ENCODE peak calls at places on chromosomes 3 and 15, in four cellular contexts. One of them, this sample, is unnamed.

GRCh38 chr3:153829596-153830170 is 291.5 kb upstream of the ARHGEF26 start:
- DNase-seq in psoas muscle: no peak
- DNase-seq in GM23338: no peak
- DNase-seq in GM12864: no peak
- DNase-seq in this sample: no peak

GRCh38 chr3:41274944-41275668 is 75.8 kb downstream of the CTNNB1 start:
- DNase-seq in psoas muscle: no peak
- DNase-seq in GM23338: no peak
- DNase-seq in GM12864: no peak
- DNase-seq in this sample: no peak

GRCh38 chr15:48759921-48760320 is 50.9 kb downstream of the CEP152 start:
- DNase-seq in psoas muscle: no peak
- DNase-seq in GM23338: peak; percentile 37
- DNase-seq in GM12864: no peak
- DNase-seq in this sample: no peak

GRCh38 chr15:65421360-65422215 is 1.2 kb downstream of the IGDCC4 start:
- DNase-seq in GM12864: peak; percentile 15
- DNase-seq in psoas muscle: peak; percentile 85
- DNase-seq in GM23338: peak; percentile 98
- DNase-seq in this sample: peak; percentile 78

GRCh38 chr3:13215940-13216546 is 142.8 kb upstream of the IQSEC1 start:
- DNase-seq in GM23338: no peak
- DNase-seq in GM12864: no peak
- DNase-seq in psoas muscle: peak; percentile 23
- DNase-seq in this sample: no peak

GRCh38 chr15:77096131-77096530 is 25.2 kb upstream of the TSPAN3 start:
- DNase-seq in GM23338: no peak
- DNase-seq in psoas muscle: no peak
- DNase-seq in GM12864: no peak
- DNase-seq in this sample: no peak

GRCh38 chr3:111454551-111454950 is 87.4 kb upstream of the CD96 start:
- DNase-seq in psoas muscle: no peak
- DNase-seq in GM23338: no peak
- DNase-seq in GM12864: no peak
- DNase-seq in this sample: no peak

GRCh38 chr15:73573572-73573971 is 59.6 kb downstream of the NPTN start:
- DNase-seq in GM23338: no peak
- DNase-seq in psoas muscle: no peak
- DNase-seq in GM12864: no peak
- DNase-seq in this sample: no peak

GRCh38 chr3:45670995-45671394 is 18.2 kb upstream of the SACM1L start:
- DNase-seq in GM12864: no peak
- DNase-seq in GM23338: no peak
- DNase-seq in psoas muscle: no peak
- DNase-seq in this sample: no peak

GRCh38 chr15:41790756-41791546 is 16.7 kb downstream of the MAPKBP1 start:
- DNase-seq in GM12864: no peak
- DNase-seq in psoas muscle: no peak
- DNase-seq in GM23338: peak; percentile 27
- DNase-seq in this sample: no peak

GRCh38 chr3:181326637-181327223 is 337.2 kb upstream of the DNAJC19 start:
- DNase-seq in psoas muscle: no peak
- DNase-seq in GM23338: peak; percentile 72
- DNase-seq in GM12864: no peak
- DNase-seq in this sample: peak; percentile 28

GRCh38 chr3:186882881-186883685 is 40.6 kb downstream of the ADIPOQ start:
- DNase-seq in GM23338: no peak
- DNase-seq in psoas muscle: no peak
- DNase-seq in GM12864: no peak
- DNase-seq in this sample: no peak

GRCh38 chr3:174863488-174863887 is 4.4 kb downstream of the NAALADL2 start:
- DNase-seq in GM12864: no peak
- DNase-seq in GM23338: no peak
- DNase-seq in psoas muscle: no peak
- DNase-seq in this sample: no peak

GRCh38 chr15:67051088-67051659 is 14.2 kb upstream of the SMAD3 start:
- DNase-seq in psoas muscle: no peak
- DNase-seq in GM23338: no peak
- DNase-seq in GM12864: no peak
- DNase-seq in this sample: no peak

GRCh38 chr3:17894434-17895060 is 152.1 kb upstream of the TBC1D5 start:
- DNase-seq in psoas muscle: no peak
- DNase-seq in GM23338: peak; percentile 76
- DNase-seq in GM12864: no peak
- DNase-seq in this sample: no peak

GRCh38 chr3:54817628-54818027 is 110.2 kb downstream of the LRTM1 start:
- DNase-seq in GM12864: no peak
- DNase-seq in psoas muscle: no peak
- DNase-seq in GM23338: no peak
- DNase-seq in this sample: no peak

GRCh38 chr3:159632124-159632523 is 356.5 kb upstream of the IL12A start:
- DNase-seq in psoas muscle: no peak
- DNase-seq in GM12864: no peak
- DNase-seq in GM23338: peak; percentile 13
- DNase-seq in this sample: no peak

GRCh38 chr15:36364377-36364776 is 215.0 kb upstream of the CDIN1 start:
- DNase-seq in GM23338: no peak
- DNase-seq in GM12864: no peak
- DNase-seq in psoas muscle: no peak
- DNase-seq in this sample: no peak

GRCh38 chr15:43777293-43777819 is 590 bp upstream of the ELL3 start:
- DNase-seq in psoas muscle: peak; percentile 87
- DNase-seq in GM23338: peak; percentile 84
- DNase-seq in GM12864: peak; percentile 69
- DNase-seq in this sample: peak; percentile 76

GRCh38 chr3:42476225-42477160 is 25.9 kb upstream of the VIPR1 start:
- DNase-seq in GM12864: no peak
- DNase-seq in psoas muscle: no peak
- DNase-seq in GM23338: no peak
- DNase-seq in this sample: no peak

GRCh38 chr15:100958326-100959065 is 39.3 kb downstream of the LRRK1 start:
- DNase-seq in GM12864: no peak
- DNase-seq in GM23338: no peak
- DNase-seq in psoas muscle: no peak
- DNase-seq in this sample: no peak

GRCh38 chr3:86782271-86782670 is 208.7 kb downstream of the VGLL3 start:
- DNase-seq in GM12864: no peak
- DNase-seq in psoas muscle: no peak
- DNase-seq in GM23338: no peak
- DNase-seq in this sample: no peak

GRCh38 chr3:33035596-33035995 is 61.4 kb downstream of the GLB1 start:
- DNase-seq in psoas muscle: no peak
- DNase-seq in GM23338: no peak
- DNase-seq in GM12864: no peak
- DNase-seq in this sample: no peak

GRCh38 chr3:184688251-184688851 is 23.5 kb downstream of the MAGEF1 start:
- DNase-seq in GM23338: no peak
- DNase-seq in GM12864: no peak
- DNase-seq in psoas muscle: no peak
- DNase-seq in this sample: no peak

GRCh38 chr3:9915252-9916141 is 1.4 kb upstream of the IL17RC start:
- DNase-seq in GM23338: peak; percentile 81
- DNase-seq in psoas muscle: peak; percentile 85
- DNase-seq in GM12864: no peak
- DNase-seq in this sample: peak; percentile 50

GRCh38 chr3:12400795-12401194 is 83.5 kb upstream of the TSEN2 start:
- DNase-seq in psoas muscle: no peak
- DNase-seq in GM23338: no peak
- DNase-seq in GM12864: peak; percentile 5
- DNase-seq in this sample: no peak

GRCh38 chr3:148970311-148970710 is 21.0 kb upstream of the GYG1 start:
- DNase-seq in GM12864: no peak
- DNase-seq in psoas muscle: no peak
- DNase-seq in GM23338: no peak
- DNase-seq in this sample: no peak

GRCh38 chr3:161161603-161162002 is 56.5 kb upstream of the B3GALNT1 start:
- DNase-seq in GM12864: no peak
- DNase-seq in GM23338: no peak
- DNase-seq in psoas muscle: no peak
- DNase-seq in this sample: no peak

GRCh38 chr15:89768071-89768500 is 8.0 kb upstream of the MESP2 start:
- DNase-seq in GM12864: no peak
- DNase-seq in psoas muscle: no peak
- DNase-seq in GM23338: no peak
- DNase-seq in this sample: no peak

GRCh38 chr3:14839236-14839635 is 20.5 kb downstream of the FGD5 start:
- DNase-seq in GM12864: no peak
- DNase-seq in psoas muscle: no peak
- DNase-seq in GM23338: peak; percentile 55
- DNase-seq in this sample: no peak

GRCh38 chr3:192802957-192803899 is 75.9 kb upstream of the FGF12 start:
- DNase-seq in psoas muscle: no peak
- DNase-seq in GM23338: peak; percentile 77
- DNase-seq in GM12864: no peak
- DNase-seq in this sample: peak; percentile 42
- TF ChIP-seq CTCF in psoas muscle: peak; percentile 52
- TF ChIP-seq CTCF in GM23338: peak; percentile 73
- TF ChIP-seq CTCF in GM12864: peak; percentile 53
- TF ChIP-seq CTCF in this sample: peak; percentile 44

DNA sequence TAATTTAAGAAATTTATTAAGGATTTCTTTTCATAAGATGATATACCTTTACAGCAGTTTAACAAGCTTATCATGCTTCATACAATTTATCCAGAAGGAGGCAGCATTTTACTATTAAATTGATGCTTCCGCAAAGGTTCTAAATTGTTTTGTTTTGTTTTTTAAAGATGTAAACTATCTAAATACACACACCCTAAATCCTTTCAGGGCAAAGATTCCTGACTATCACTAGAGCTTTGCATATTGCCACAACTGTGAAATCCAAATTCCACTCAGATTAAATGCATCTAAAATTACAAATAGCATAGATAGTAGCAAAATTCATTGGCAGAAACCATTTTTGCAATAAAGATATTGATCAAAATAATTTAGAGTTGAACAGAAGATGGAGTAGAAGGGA is 44.5 kb upstream of the CCNL1 start:
- DNase-seq in GM23338: peak; percentile 54
- DNase-seq in GM12864: no peak
- DNase-seq in psoas muscle: no peak
- DNase-seq in this sample: no peak
- TF ChIP-seq CTCF in GM23338: peak; percentile 81
- TF ChIP-seq CTCF in GM12864: peak; percentile 17
- TF ChIP-seq CTCF in psoas muscle: peak; percentile 47
- TF ChIP-seq CTCF in this sample: no peak

GRCh38 chr15:71411538-71412482 is 296.5 kb downstream of the THSD4 start:
- DNase-seq in psoas muscle: no peak
- DNase-seq in GM12864: no peak
- DNase-seq in GM23338: no peak
- DNase-seq in this sample: no peak
- TF ChIP-seq CTCF in psoas muscle: no peak
- TF ChIP-seq CTCF in GM12864: no peak
- TF ChIP-seq CTCF in GM23338: peak; percentile 20
- TF ChIP-seq CTCF in this sample: no peak

GRCh38 chr3:195139876-195140240 is 131.1 kb downstream of the XXYLT1 start:
- DNase-seq in psoas muscle: no peak
- DNase-seq in GM12864: no peak
- DNase-seq in GM23338: no peak
- DNase-seq in this sample: no peak

GRCh38 chr3:195135921-195136320 is 135.0 kb downstream of the XXYLT1 start:
- DNase-seq in psoas muscle: no peak
- DNase-seq in GM12864: no peak
- DNase-seq in GM23338: no peak
- DNase-seq in this sample: no peak

GRCh38 chr3:195140410-195140809 is 130.5 kb downstream of the XXYLT1 start:
- DNase-seq in GM12864: no peak
- DNase-seq in psoas muscle: no peak
- DNase-seq in GM23338: no peak
- DNase-seq in this sample: no peak

GRCh38 chr3:195139091-195139875 is 131.7 kb downstream of the XXYLT1 start:
- DNase-seq in psoas muscle: no peak
- DNase-seq in GM12864: no peak
- DNase-seq in GM23338: no peak
- DNase-seq in this sample: no peak

GRCh38 chr3:195137638-195138588 is 133.0 kb downstream of the XXYLT1 start:
- DNase-seq in psoas muscle: no peak
- DNase-seq in GM23338: no peak
- DNase-seq in GM12864: no peak
- DNase-seq in this sample: no peak
- TF ChIP-seq CTCF in psoas muscle: no peak
- TF ChIP-seq CTCF in GM23338: no peak
- TF ChIP-seq CTCF in GM12864: no peak
- TF ChIP-seq CTCF in this sample: no peak

GRCh38 chr15:40357723-40358491 is at the start of gene DISP2:
- DNase-seq in GM23338: peak; percentile 96
- DNase-seq in psoas muscle: peak; percentile 95
- DNase-seq in GM12864: no peak
- DNase-seq in this sample: peak; percentile 100
- TF ChIP-seq CTCF in GM23338: no peak
- TF ChIP-seq CTCF in psoas muscle: no peak
- TF ChIP-seq CTCF in GM12864: no peak
- TF ChIP-seq CTCF in this sample: no peak

GRCh38 chr3:151837057-151837456 is 23.1 kb downstream of the AADAC start:
- DNase-seq in psoas muscle: no peak
- DNase-seq in GM12864: no peak
- DNase-seq in GM23338: peak; percentile 49
- DNase-seq in this sample: no peak
- TF ChIP-seq CTCF in psoas muscle: no peak
- TF ChIP-seq CTCF in GM12864: no peak
- TF ChIP-seq CTCF in GM23338: no peak
- TF ChIP-seq CTCF in this sample: no peak

GRCh38 chr15:32651229-32651837 is 9.8 kb downstream of the SCG5 start:
- DNase-seq in psoas muscle: peak; percentile 64
- DNase-seq in GM23338: peak; percentile 86
- DNase-seq in GM12864: no peak
- DNase-seq in this sample: peak; percentile 70
- TF ChIP-seq CTCF in psoas muscle: peak; percentile 77
- TF ChIP-seq CTCF in GM23338: peak; percentile 94
- TF ChIP-seq CTCF in GM12864: peak; percentile 98
- TF ChIP-seq CTCF in this sample: peak; percentile 96

DNA sequence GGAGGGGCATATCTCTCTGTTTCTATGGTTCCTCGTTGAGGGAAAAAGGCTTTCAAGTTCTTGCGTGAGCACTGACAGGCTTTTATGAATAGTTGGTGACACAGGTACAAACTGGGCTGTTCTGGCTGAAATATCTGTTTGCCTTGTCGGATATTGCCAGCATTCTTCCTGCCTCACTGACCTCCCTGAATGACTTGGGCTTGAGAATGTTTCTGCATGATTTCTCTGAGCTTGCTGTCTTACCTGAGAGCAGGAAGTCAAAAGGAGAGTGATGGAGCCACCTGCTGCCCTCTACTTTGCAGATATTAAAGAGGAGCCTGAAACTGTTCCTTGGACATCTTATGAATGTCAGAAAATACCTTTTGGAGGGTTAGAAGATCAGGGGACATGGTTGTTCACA is 4.8 kb downstream of the GCNT3 start:
- DNase-seq in GM23338: peak; percentile 13
- DNase-seq in psoas muscle: no peak
- DNase-seq in GM12864: peak; percentile 8
- DNase-seq in this sample: no peak
- TF ChIP-seq CTCF in GM23338: no peak
- TF ChIP-seq CTCF in psoas muscle: no peak
- TF ChIP-seq CTCF in GM12864: no peak
- TF ChIP-seq CTCF in this sample: peak; percentile 17